ENCODE peak calls at places on chromosomes 4 and X, in four cellular contexts. One of them, this sample, is unnamed.

GRCh38 chrX:9873952-9874351 is 87.7 kb downstream of the SHROOM2 start:
- DNase-seq in K562: peak; percentile 35
- DNase-seq in HepG2: peak; percentile 24
- DNase-seq in WTC11: peak; percentile 32
- DNase-seq in this sample: peak; percentile 24

GRCh38 chr4:155025762-155026457 is 182.5 kb upstream of the NPY2R start:
- DNase-seq in HepG2: peak; percentile 48
- DNase-seq in WTC11: peak; percentile 81
- DNase-seq in K562: peak; percentile 44
- DNase-seq in this sample: peak; percentile 66

GRCh38 chrX:68921937-68922456 is 93.2 kb downstream of the EFNB1 start:
- DNase-seq in K562: no peak
- DNase-seq in WTC11: no peak
- DNase-seq in HepG2: no peak
- DNase-seq in this sample: no peak

GRCh38 chr4:184472540-184473264 is 1.6 kb downstream of the IRF2 start:
- DNase-seq in WTC11: peak; percentile 72
- DNase-seq in K562: peak; percentile 55
- DNase-seq in HepG2: peak; percentile 71
- DNase-seq in this sample: peak; percentile 36

GRCh38 chr4:149465941-149466340 is 349.7 kb downstream of the IQCM start:
- DNase-seq in HepG2: no peak
- DNase-seq in WTC11: no peak
- DNase-seq in K562: no peak
- DNase-seq in this sample: no peak

GRCh38 chr4:6119507-6120020 is 80.8 kb downstream of the JAKMIP1 start:
- DNase-seq in K562: no peak
- DNase-seq in WTC11: no peak
- DNase-seq in HepG2: no peak
- DNase-seq in this sample: no peak

GRCh38 chr4:107989537-107990386 is at the start of gene HADH:
- DNase-seq in K562: peak; percentile 97
- DNase-seq in WTC11: peak; percentile 88
- DNase-seq in HepG2: peak; percentile 80
- DNase-seq in this sample: peak; percentile 94

GRCh38 chr4:20251796-20252655 is at the start of gene SLIT2:
- DNase-seq in WTC11: peak; percentile 85
- DNase-seq in HepG2: peak; percentile 47
- DNase-seq in K562: peak; percentile 18
- DNase-seq in this sample: peak; percentile 89

GRCh38 chr4:754221-755120 is 48.8 kb downstream of the PCGF3 start:
- DNase-seq in WTC11: no peak
- DNase-seq in HepG2: no peak
- DNase-seq in K562: no peak
- DNase-seq in this sample: no peak

GRCh38 chr4:8333726-8334460 is 64.3 kb downstream of the HTRA3 start:
- DNase-seq in K562: no peak
- DNase-seq in WTC11: no peak
- DNase-seq in HepG2: no peak
- DNase-seq in this sample: no peak

GRCh38 chr4:179836179-179837075 is 2394.2 kb upstream of the AGA start:
- DNase-seq in HepG2: no peak
- DNase-seq in WTC11: no peak
- DNase-seq in K562: no peak
- DNase-seq in this sample: no peak

GRCh38 chr4:54482529-54482961 is 175.2 kb upstream of the KIT start:
- DNase-seq in K562: peak; percentile 72
- DNase-seq in HepG2: no peak
- DNase-seq in WTC11: no peak
- DNase-seq in this sample: no peak

GRCh38 chr4:123767801-123768200 is 371.2 kb downstream of the SPRY1 start:
- DNase-seq in WTC11: no peak
- DNase-seq in HepG2: no peak
- DNase-seq in K562: no peak
- DNase-seq in this sample: no peak

GRCh38 chr4:13985824-13986223 is 358.3 kb upstream of the BOD1L1 start:
- DNase-seq in K562: no peak
- DNase-seq in WTC11: no peak
- DNase-seq in HepG2: no peak
- DNase-seq in this sample: no peak
- TF ChIP-seq SP1 in K562: no peak
- TF ChIP-seq SP1 in WTC11: no peak
- TF ChIP-seq SP1 in HepG2: no peak
- TF ChIP-seq SP1 in this sample: no peak

DNA sequence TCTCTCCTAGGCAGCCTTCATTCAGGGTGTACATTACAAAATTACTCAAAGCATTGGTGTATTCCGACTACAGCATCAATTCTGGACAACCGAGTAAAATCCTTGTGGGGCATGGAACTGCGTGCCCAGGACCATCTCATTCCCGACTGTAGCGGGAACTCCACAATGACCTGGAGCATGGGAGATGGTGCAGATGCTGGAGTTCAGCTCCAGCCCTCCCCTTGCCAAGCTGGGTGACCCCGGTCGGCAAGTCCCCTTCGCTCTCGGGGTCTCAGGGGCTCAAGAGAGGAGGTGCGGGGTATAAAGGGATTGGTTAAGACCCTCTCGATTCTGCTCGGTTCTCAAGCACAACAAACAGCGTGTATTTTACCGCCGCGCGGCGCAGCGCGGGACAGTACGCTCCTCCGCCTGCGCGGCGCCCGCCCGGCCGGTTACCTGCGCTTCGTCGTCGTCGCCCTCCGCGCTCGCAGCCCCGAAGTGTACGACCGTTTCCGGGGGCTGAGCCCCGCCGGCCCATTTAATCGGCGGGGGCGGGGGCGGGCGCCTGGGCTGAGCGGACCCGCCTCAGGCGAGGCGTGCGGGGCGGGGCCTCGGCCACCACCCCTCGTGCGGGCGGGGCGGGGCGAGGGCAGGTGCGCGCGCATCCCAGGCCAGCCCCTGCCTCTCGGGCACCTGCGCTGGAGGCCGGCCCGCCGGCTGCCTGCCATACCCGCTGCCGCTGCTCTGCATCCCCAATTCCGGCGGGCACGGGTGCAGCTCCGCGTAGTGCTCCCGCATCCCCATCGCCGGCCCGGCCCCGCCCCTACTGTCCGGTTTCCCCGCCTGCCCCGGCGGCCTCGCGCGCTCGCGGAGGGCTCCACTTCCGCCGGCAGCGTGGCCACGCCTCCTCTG is at the start of gene G6PD:
- DNase-seq in K562: peak; percentile 87
- DNase-seq in WTC11: peak; percentile 67
- DNase-seq in HepG2: peak; percentile 43
- DNase-seq in this sample: peak; percentile 96
- TF ChIP-seq ELF4 in K562: no peak
- TF ChIP-seq ELF4 in WTC11: no peak
- TF ChIP-seq ELF4 in HepG2: no peak
- TF ChIP-seq ELF4 in this sample: no peak

GRCh38 chr4:153152453-153153338 is 51.5 kb upstream of the TRIM2 start:
- DNase-seq in WTC11: peak; percentile 51
- DNase-seq in K562: peak; percentile 6
- DNase-seq in HepG2: no peak
- DNase-seq in this sample: peak; percentile 37

GRCh38 chr4:153156263-153156662 is 48.0 kb upstream of the TRIM2 start:
- DNase-seq in K562: peak; percentile 52
- DNase-seq in HepG2: no peak
- DNase-seq in WTC11: peak; percentile 50
- DNase-seq in this sample: no peak

GRCh38 chr4:153151535-153152452 is 52.4 kb upstream of the TRIM2 start:
- DNase-seq in K562: no peak
- DNase-seq in HepG2: no peak
- DNase-seq in WTC11: peak; percentile 94
- DNase-seq in this sample: peak; percentile 72

GRCh38 chr4:153154010-153154975 is 50.0 kb upstream of the TRIM2 start:
- DNase-seq in WTC11: no peak
- DNase-seq in K562: no peak
- DNase-seq in HepG2: no peak
- DNase-seq in this sample: no peak

DNA sequence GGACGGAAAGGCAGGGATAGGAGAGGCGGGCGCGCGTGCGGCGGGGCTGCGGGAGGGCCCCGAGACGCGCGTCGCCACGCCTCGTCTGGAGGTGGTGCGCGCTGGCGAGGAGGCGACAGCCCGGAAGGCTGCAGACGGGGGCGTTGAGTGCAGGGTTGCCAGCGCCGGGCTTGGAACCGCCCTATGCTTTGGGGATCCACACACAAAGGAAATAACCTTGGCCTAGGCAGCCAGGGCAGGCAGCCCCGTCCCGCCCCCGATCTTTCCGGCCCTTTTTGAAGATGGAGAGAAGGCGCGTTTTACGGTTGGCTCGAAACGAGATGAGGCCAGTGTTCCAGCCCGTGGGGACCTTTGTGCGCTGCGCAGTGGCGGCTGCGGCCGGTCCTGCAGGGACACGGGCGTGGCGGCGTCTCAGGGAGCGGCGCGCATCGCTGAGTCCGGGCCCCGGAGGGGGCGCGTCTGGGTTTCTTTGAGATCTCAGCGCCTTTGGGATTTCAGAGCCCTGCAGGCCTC is 50.8 kb upstream of the TRIM2 start:
- DNase-seq in WTC11: peak; percentile 68
- DNase-seq in K562: peak; percentile 8
- DNase-seq in HepG2: no peak
- DNase-seq in this sample: peak; percentile 56
- TF ChIP-seq SP1 in WTC11: no peak
- TF ChIP-seq SP1 in K562: no peak
- TF ChIP-seq SP1 in HepG2: no peak
- TF ChIP-seq SP1 in this sample: no peak

DNA sequence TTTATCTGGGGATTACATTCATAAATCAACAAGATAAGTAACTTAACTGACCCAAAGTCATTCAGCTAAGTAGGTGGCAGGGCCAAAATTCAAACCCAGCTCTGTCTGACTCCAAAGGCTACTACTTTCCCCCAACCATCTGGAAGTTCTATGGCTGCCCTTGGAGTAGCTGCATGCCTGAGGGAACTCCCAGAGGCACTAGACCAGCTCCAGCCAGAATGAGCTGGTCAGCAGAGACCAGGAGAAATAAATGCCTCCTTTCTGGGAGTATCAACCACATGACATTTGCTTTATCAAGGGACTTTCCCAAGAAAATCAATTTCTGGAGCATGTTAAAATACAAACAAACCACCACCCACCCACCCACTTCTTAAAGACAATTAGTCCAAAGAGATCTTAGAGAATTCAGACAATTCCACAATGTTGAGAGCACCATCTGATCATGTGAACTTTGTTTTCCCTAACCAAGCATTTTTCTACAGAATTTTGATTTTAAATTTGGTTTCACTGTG is 180.5 kb downstream of the EFHC2 start:
- DNase-seq in WTC11: no peak
- DNase-seq in K562: no peak
- DNase-seq in HepG2: no peak
- DNase-seq in this sample: no peak
- TF ChIP-seq ELF4 in WTC11: no peak
- TF ChIP-seq ELF4 in K562: no peak
- TF ChIP-seq ELF4 in HepG2: no peak
- TF ChIP-seq ELF4 in this sample: no peak

DNA sequence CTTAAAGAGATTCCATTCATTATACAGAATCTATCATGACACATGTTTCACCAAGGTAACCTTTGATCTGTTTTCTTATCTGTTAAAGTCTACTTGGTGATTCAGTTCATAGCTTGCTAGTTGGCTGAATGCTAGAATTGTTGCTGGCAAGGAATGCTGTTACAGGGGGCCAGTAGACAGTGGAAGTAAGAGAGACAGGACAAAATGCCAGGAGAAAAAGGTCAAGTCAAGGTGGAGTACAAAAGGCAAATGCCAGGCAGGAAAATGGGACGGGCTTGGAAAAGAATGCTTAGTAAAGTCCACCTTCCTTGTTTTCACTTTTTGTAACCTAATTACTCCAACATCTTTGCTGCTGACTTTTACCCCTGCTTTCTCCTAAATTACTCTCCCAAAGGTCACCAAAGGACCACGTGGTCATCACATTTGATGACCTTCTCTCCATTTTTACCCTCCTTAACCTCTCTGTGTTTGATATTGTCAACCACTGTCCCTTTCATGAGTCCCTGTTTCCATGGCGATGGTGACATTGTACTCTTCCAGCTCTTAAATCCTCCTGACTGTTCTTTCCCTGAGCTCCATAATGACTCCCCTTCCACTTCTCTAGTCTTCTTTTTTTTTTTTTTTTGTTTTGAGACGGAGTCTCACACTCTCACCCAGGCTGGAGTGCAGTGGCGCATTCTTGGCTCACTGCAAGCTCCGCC is 24.5 kb upstream of the TAPT1 start:
- DNase-seq in HepG2: peak; percentile 97
- DNase-seq in WTC11: no peak
- DNase-seq in K562: no peak
- DNase-seq in this sample: no peak
- TF ChIP-seq SP1 in HepG2: no peak
- TF ChIP-seq SP1 in WTC11: no peak
- TF ChIP-seq SP1 in K562: no peak
- TF ChIP-seq SP1 in this sample: no peak

GRCh38 chrX:136541294-136541693 is 9.3 kb downstream of the VGLL1 start:
- DNase-seq in K562: peak; percentile 34
- DNase-seq in HepG2: no peak
- DNase-seq in WTC11: no peak
- DNase-seq in this sample: peak; percentile 46

GRCh38 chrX:136542281-136542680 is 10.3 kb downstream of the VGLL1 start:
- DNase-seq in WTC11: no peak
- DNase-seq in HepG2: no peak
- DNase-seq in K562: no peak
- DNase-seq in this sample: no peak

GRCh38 chrX:136551410-136551809 is 19.4 kb downstream of the VGLL1 start:
- DNase-seq in WTC11: no peak
- DNase-seq in HepG2: no peak
- DNase-seq in K562: no peak
- DNase-seq in this sample: no peak

GRCh38 chrX:136546369-136546768 is 14.4 kb downstream of the VGLL1 start:
- DNase-seq in WTC11: no peak
- DNase-seq in K562: no peak
- DNase-seq in HepG2: no peak
- DNase-seq in this sample: no peak
- TF ChIP-seq ELF4 in WTC11: no peak
- TF ChIP-seq ELF4 in K562: no peak
- TF ChIP-seq ELF4 in HepG2: no peak
- TF ChIP-seq ELF4 in this sample: no peak

DNA sequence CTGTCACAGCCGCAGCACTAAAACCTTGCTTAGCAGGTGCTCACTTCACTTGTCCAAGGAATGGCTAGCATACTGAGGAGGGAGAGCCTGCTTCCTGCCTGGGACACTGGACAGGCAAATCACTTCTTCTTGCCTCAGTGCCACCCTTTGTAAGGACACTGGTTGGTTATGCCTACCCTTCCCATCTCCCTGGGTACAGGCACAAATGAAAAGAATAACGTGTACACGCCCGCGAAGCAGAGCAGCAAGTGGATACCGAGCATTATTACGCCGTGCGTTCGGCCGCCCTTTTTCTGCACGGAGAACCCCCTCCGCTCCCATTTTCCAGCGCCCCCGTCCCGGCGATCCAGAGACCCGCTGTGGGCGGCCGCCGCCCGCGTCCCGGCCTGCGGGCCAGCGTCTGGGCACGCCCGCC is 338 bp upstream of the KLHL2 start:
- DNase-seq in K562: peak; percentile 20
- DNase-seq in HepG2: no peak
- DNase-seq in WTC11: no peak
- DNase-seq in this sample: no peak
- TF ChIP-seq SP1 in K562: no peak
- TF ChIP-seq SP1 in HepG2: no peak
- TF ChIP-seq SP1 in WTC11: no peak
- TF ChIP-seq SP1 in this sample: no peak

GRCh38 chr4:171288816-171289432 is 524.3 kb upstream of the GALNTL6 start:
- DNase-seq in K562: no peak
- DNase-seq in WTC11: no peak
- DNase-seq in HepG2: no peak
- DNase-seq in this sample: no peak
- TF ChIP-seq ELF4 in K562: no peak
- TF ChIP-seq ELF4 in WTC11: no peak
- TF ChIP-seq ELF4 in HepG2: no peak
- TF ChIP-seq ELF4 in this sample: no peak

This sample was measured in HEK293T.